ENCODE peak calls at places on chromosomes 3 and 15, in seven cellular contexts. G is SK-MEL-5, R is GM12891, Z is nephron progenitor cell, Y is GM10248, T is cerebellar nuclear complex, Q is glomerular endothelial cell. P is an unnamed sample.

GRCh38 chr3:184805351-184806038 is 6.5 kb upstream of the VPS8 start:
- DNase-seq in G (peak; percentile 22), R (no peak), Z (no peak), Y (no peak), T (no peak), Q (no peak), P (no peak)

GRCh38 chr3:158573714-158574113 is 2.7 kb downstream of the MLF1 start:
- DNase-seq in G (peak; percentile 41), R (no peak), Z (no peak), Y (no peak), T (no peak), Q (no peak), P (no peak)

GRCh38 chr3:154932633-154933032 is 147.5 kb upstream of the MME start:
- DNase-seq in G (no peak), R (no peak), Z (no peak), Y (no peak), T (no peak), Q (no peak), P (no peak)

GRCh38 chr15:69014454-69014853 is at the start of gene NOX5:
- DNase-seq in G (peak; percentile 28), R (no peak), Z (no peak), Y (no peak), T (no peak), Q (no peak), P (no peak)

GRCh38 chr3:190773948-190774347 is 88.5 kb downstream of the GMNC start:
- DNase-seq in G (no peak), R (no peak), Z (no peak), Y (no peak), T (no peak), Q (no peak), P (no peak)

GRCh38 chr15:79037848-79038247 is 52.7 kb downstream of the RASGRF1 start:
- DNase-seq in G (no peak), R (no peak), Z (no peak), Y (no peak), T (no peak), Q (no peak), P (no peak)

GRCh38 chr3:183844606-183845005 is 19.2 kb upstream of the MAP6D1 start:
- DNase-seq in G (peak; percentile 28), R (no peak), Z (no peak), Y (no peak), T (no peak), Q (peak; percentile 14), P (no peak)

GRCh38 chr3:13543251-13543650 is 5.7 kb upstream of the FBLN2 start:
- DNase-seq in G (no peak), R (no peak), Z (no peak), Y (no peak), T (no peak), Q (no peak), P (no peak)

GRCh38 chr15:59168536-59168935 is 38.1 kb upstream of the LDHAL6B start:
- DNase-seq in G (peak; percentile 17), R (no peak), Z (no peak), Y (no peak), T (no peak), Q (no peak), P (no peak)

GRCh38 chr3:94070341-94070911 is 7.6 kb downstream of the NSUN3 start:
- DNase-seq in G (no peak), R (no peak), Z (no peak), Y (peak; percentile 20), T (no peak), Q (no peak), P (no peak)

GRCh38 chr15:31299588-31300207 is 26.9 kb upstream of the KLF13 start:
- DNase-seq in G (no peak), R (no peak), Z (no peak), Y (no peak), T (no peak), Q (no peak), P (no peak)

GRCh38 chr15:64528871-64529270 is 68.5 kb downstream of the ZNF609 start:
- DNase-seq in G (no peak), R (no peak), Z (no peak), Y (no peak), T (no peak), Q (no peak), P (no peak)

GRCh38 chr3:112635674-112636073 is 5.3 kb downstream of the CCDC80 start:
- DNase-seq in G (peak; percentile 4), R (no peak), Z (no peak), Y (no peak), T (no peak), Q (no peak), P (no peak)

GRCh38 chr3:53069422-53070068 is 23.7 kb upstream of the SFMBT1 start:
- DNase-seq in G (peak; percentile 34), R (no peak), Z (no peak), Y (no peak), T (no peak), Q (no peak), P (no peak)

GRCh38 chr15:30043211-30043655 is 39.5 kb upstream of the GOLGA8J start:
- DNase-seq in G (peak; percentile 78), R (no peak), Z (no peak), Y (no peak), T (no peak), Q (no peak), P (no peak)

GRCh38 chr3:31240894-31241293 is 291.8 kb upstream of the STT3B start:
- DNase-seq in G (no peak), R (no peak), Z (no peak), Y (no peak), T (no peak), Q (no peak), P (no peak)